ENCODE peak calls at places on chromosomes 4 and X, in eight cellular contexts. X is upper lobe of left lung, M is stomach, N is sigmoid colon, H is breast epithelium, Z is GM12892, Y is transverse colon, C is H1. V is an unnamed sample.

GRCh38 chr4:1459664-1460511 is 53.6 kb upstream of the NKX1-1 start:
- DNase-seq in X (peak), N (no peak), Z (no peak), Y (no peak), C (no peak), H (peak), M (peak), V (no peak)

GRCh38 chr4:185587444-185588161 is 52.3 kb upstream of the PDLIM3 start:
- DNase-seq in N (no peak), M (peak), Y (peak), C (no peak), X (peak), Z (peak), H (peak), V (peak)

GRCh38 chrX:14352511-14352910 is 176.8 kb upstream of the GLRA2 start:
- DNase-seq in C (no peak), N (no peak), H (no peak), Y (no peak), M (no peak), Z (no peak), X (no peak), V (no peak)

GRCh38 chr4:147201016-147201415 is 255.4 kb upstream of the TTC29 start:
- DNase-seq in M (no peak), C (no peak), Z (no peak), X (no peak), Y (no peak), N (no peak), H (no peak), V (no peak)

GRCh38 chrX:55118574-55118973 is 29.8 kb downstream of the PAGE2 start:
- DNase-seq in H (no peak), X (no peak), M (no peak), N (no peak), Y (no peak), C (no peak), Z (no peak), V (no peak)

GRCh38 chr4:79211490-79211889 is 114.4 kb downstream of the NAA11 start:
- DNase-seq in H (no peak), M (no peak), Z (no peak), Y (no peak), N (no peak), C (no peak), X (no peak), V (no peak)

GRCh38 chr4:107248571-107248970 is 212.5 kb upstream of the DKK2 start:
- DNase-seq in X (no peak), Y (no peak), N (no peak), M (no peak), H (no peak), C (no peak), Z (no peak), V (no peak)

GRCh38 chr4:169485084-169485483 is 127.3 kb downstream of the NEK1 start:
- DNase-seq in N (no peak), Z (no peak), H (no peak), X (no peak), C (no peak), M (no peak), Y (no peak), V (no peak)

GRCh38 chr4:182212211-182212761 is 30.9 kb upstream of the TENM3 start:
- DNase-seq in N (no peak), Y (no peak), C (no peak), H (no peak), M (no peak), X (peak), Z (no peak), V (no peak)

GRCh38 chr4:23332266-23332665 is 557.6 kb downstream of the PPARGC1A start:
- DNase-seq in N (no peak), Y (no peak), M (no peak), Z (no peak), C (no peak), X (no peak), H (no peak), V (no peak)

GRCh38 chr4:57191523-57192034 is 81.4 kb upstream of the IGFBP7 start:
- DNase-seq in N (peak), C (peak), Y (peak), M (no peak), H (no peak), Z (no peak), X (no peak), V (no peak)

GRCh38 chr4:16496501-16496900 is 270.2 kb upstream of the TAPT1 start:
- DNase-seq in X (no peak), Z (no peak), Y (no peak), M (no peak), N (no peak), C (no peak), H (no peak), V (no peak)

DNA sequence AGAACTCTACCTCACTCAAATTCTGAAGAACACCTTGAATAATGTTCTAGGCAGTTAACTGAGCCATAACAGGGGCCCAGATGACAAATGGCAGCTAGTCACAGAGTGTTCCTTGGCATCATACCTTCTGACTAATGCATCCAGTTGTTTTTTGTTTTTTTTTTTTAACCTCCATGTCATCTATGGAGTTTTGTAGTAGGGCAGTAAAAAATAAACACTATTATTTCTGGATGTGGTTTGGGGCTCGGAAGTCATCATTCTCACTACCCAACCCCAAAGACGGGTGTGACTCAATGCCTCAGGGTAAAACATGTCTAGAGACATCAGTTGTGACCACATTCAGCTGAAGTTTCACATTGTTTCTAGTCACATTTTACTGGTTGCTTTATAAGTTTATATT is 31.2 kb upstream of the MCF2 start:
- DNase-seq in Z (no peak), C (no peak), X (no peak), H (no peak), M (no peak), N (no peak), Y (no peak), V (no peak)
- TF ChIP-seq POLR2AphosphoS5 in Z (no peak), C (no peak), X (no peak), H (no peak), M (no peak), N (no peak), Y (no peak), V (no peak)

GRCh38 chr4:183438458-183439113 is 5.8 kb upstream of the CDKN2AIP start:
- DNase-seq in H (no peak), M (peak), Z (no peak), N (no peak), Y (peak), X (no peak), C (no peak), V (no peak)
- TF ChIP-seq POLR2A in H (no peak), M (no peak), Z (no peak), N (no peak), Y (peak), X (no peak), C (no peak), V (no peak)

GRCh38 chr4:30802622-30803323 is 82.6 kb downstream of the PCDH7 start:
- DNase-seq in C (no peak), X (no peak), Z (no peak), N (no peak), H (no peak), M (no peak), Y (no peak), V (no peak)
- TF ChIP-seq POLR2AphosphoS5 in C (no peak), X (no peak), Z (no peak), N (no peak), H (no peak), M (no peak), Y (no peak), V (no peak)

DNA sequence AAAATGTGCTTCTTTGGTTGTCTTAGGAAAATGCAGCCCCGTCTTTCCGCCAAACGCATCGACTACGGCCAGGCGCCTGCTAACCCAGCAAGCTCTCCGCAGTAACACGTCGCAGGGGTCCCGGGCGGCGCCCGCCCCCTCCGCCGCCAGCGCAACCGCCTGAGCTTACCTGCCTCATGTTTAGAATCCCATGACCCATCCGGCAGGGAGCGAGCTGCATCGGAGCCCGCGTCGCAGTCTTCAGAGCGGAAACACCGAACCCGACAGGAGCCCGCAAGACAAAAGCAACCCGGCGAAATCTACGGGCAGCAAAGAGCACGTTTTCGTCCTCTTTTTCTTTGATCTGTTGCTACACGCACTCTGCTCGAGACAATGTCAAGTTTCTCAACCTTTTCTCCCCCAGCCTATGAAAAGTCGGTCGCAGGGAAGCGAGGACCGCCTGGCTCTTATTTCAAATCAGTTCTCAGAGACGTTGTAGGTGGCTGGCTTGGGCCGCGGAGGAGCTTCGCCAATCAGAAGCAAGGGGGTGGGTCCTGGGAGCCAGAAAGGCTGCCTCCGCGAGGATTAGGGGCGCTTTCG is at the start of gene MID1:
- DNase-seq in Z (no peak), H (peak), N (peak), X (peak), Y (peak), C (no peak), M (peak), V (no peak)
- TF ChIP-seq POLR2A in Z (no peak), H (no peak), N (peak), X (peak), Y (peak), C (peak), M (no peak), V (no peak)

GRCh38 chr4:73456177-73457022 is 20.4 kb downstream of the AFP start:
- DNase-seq in Y (no peak), C (no peak), H (no peak), N (no peak), X (no peak), Z (no peak), M (no peak), V (no peak)
- TF ChIP-seq POLR2AphosphoS5 in Y (no peak), C (no peak), H (no peak), N (no peak), X (no peak), Z (no peak), M (no peak), V (no peak)

GRCh38 chr4:76950052-76950845 is 697 bp downstream of the SEPTIN11 start:
- DNase-seq in Y (peak), N (peak), H (no peak), C (no peak), Z (peak), X (peak), M (peak), V (peak)
- TF ChIP-seq POLR2A in Y (no peak), N (no peak), H (no peak), C (peak), Z (no peak), X (no peak), M (no peak), V (no peak)

V was measured in GM12891.